ENCODE peak calls at places on chromosomes 5 and 9, in nine cellular contexts. T is IMR-90; K is stimulated activated naive CD8-positive, alpha-beta T cell treated with anti-CD3 and anti-CD28 coated beads, Interleukin-15, Interleukin-2, amounts not matched to agents 100 U/mL and 50 U/mL, for 24 hours; R is AG09309; G is ELR; S is germinal center; Z is head of caudate nucleus; A is WTC11; L is HuH-7. F is an unnamed sample.

GRCh38 chr9:116980582-116980981 is 293.5 kb downstream of the TRIM32 start:
- DNase-seq in T (no peak), R (no peak), A (no peak), G (no peak), Z (no peak), L (no peak), K (no peak), S (no peak), F (no peak)

GRCh38 chr9:133003671-133004090 is 25.2 kb downstream of the GFI1B start:
- DNase-seq in Z (no peak), A (peak), T (no peak), G (no peak), K (no peak), S (no peak), L (no peak), R (no peak), F (no peak)

GRCh38 chr9:131276107-131276888 is at the start of gene FAM78A:
- DNase-seq in K (peak), T (no peak), S (peak), L (peak), G (peak), Z (no peak), A (peak), R (no peak), F (no peak)

GRCh38 chr5:5178121-5178520 is 38.0 kb downstream of the ADAMTS16 start:
- DNase-seq in L (peak), G (no peak), R (no peak), S (no peak), T (no peak), K (no peak), A (no peak), Z (no peak), F (no peak)

GRCh38 chr9:124399323-124399962 is 15.8 kb downstream of the PSMB7 start:
- DNase-seq in G (peak), Z (no peak), A (no peak), R (no peak), S (no peak), T (peak), L (no peak), K (no peak), F (no peak)

GRCh38 chr5:81020478-81021167 is 60.5 kb downstream of the RASGRF2 start:
- DNase-seq in T (peak), R (no peak), S (no peak), A (no peak), L (no peak), Z (no peak), K (no peak), G (peak), F (no peak)

GRCh38 chr5:105530716-105531261 is 1968.2 kb upstream of the NUDT12 start:
- DNase-seq in G (no peak), R (no peak), L (no peak), T (no peak), Z (no peak), K (no peak), A (no peak), S (no peak), F (no peak)

GRCh38 chr5:62536232-62536631 is 42.4 kb upstream of the LRRC70 start:
- DNase-seq in L (no peak), G (no peak), S (no peak), A (no peak), Z (no peak), T (no peak), K (no peak), R (no peak), F (no peak)

GRCh38 chr5:133294380-133294779 is 242.6 kb downstream of the HSPA4 start:
- DNase-seq in R (no peak), G (no peak), S (no peak), Z (no peak), L (no peak), T (no peak), K (no peak), A (no peak), F (peak)

GRCh38 chr5:44774279-44774880 is 34.4 kb upstream of the MRPS30 start:
- DNase-seq in T (peak), Z (no peak), L (peak), S (peak), G (peak), R (peak), A (no peak), K (no peak), F (no peak)

GRCh38 chr5:41065691-41066335 is 5.3 kb downstream of the MROH2B start:
- DNase-seq in A (no peak), Z (no peak), K (no peak), G (peak), T (no peak), S (no peak), R (no peak), L (no peak), F (no peak)

GRCh38 chr5:29983528-29984152 is 1209.8 kb upstream of the CDH6 start:
- DNase-seq in K (no peak), L (no peak), S (no peak), T (no peak), Z (no peak), G (no peak), A (no peak), R (no peak), F (no peak)

GRCh38 chr5:16707168-16707868 is 90.5 kb upstream of the RETREG1 start:
- DNase-seq in R (no peak), L (no peak), Z (no peak), A (no peak), T (no peak), S (no peak), K (no peak), G (no peak), F (no peak)

GRCh38 chr5:3598725-3599282 is 3.2 kb downstream of the IRX1 start:
- DNase-seq in Z (no peak), A (no peak), G (no peak), T (no peak), L (no peak), R (no peak), K (no peak), S (no peak), F (no peak)

GRCh38 chr9:18366184-18366583 is 107.8 kb upstream of the ADAMTSL1 start:
- DNase-seq in L (no peak), A (no peak), T (no peak), S (no peak), R (no peak), Z (no peak), K (no peak), G (no peak), F (no peak)

GRCh38 chr5:59092758-59093157 is 509.9 kb downstream of the RAB3C start:
- DNase-seq in A (no peak), T (no peak), L (no peak), G (no peak), Z (no peak), K (no peak), S (no peak), R (no peak), F (no peak)